ENCODE peak calls at places on chromosomes 1 and 21, in seven cellular contexts. Q is MM.1S; Z is ureter; Y is occipital lobe; N is stimulated activated CD8-positive, alpha-beta memory T cell treated with anti-CD3 and anti-CD28 coated beads, Interleukin-2, amount 100 ng/mL, for 48 hours; V is fibroblast of pulmonary artery; E is upper lobe of right lung. G is an unnamed sample.
A peak's percentile ranks its signal among the peaks of the same experiment; 100 is the strongest.

GRCh38 chr1:158916085-158916484 is 15.3 kb upstream of the PYHIN1 start:
- DNase-seq in Z (no peak), Q (no peak), V (no peak), Y (no peak), E (no peak), N (no peak), G (no peak)

GRCh38 chr1:193707271-193708015 is 521.0 kb upstream of the B3GALT2 start:
- DNase-seq in E (no peak), V (peak; percentile 16), Z (no peak), N (no peak), Y (no peak), Q (no peak), G (no peak)

GRCh38 chr1:24775348-24775747 is 30.1 kb downstream of the CLIC4 start:
- DNase-seq in Z (no peak), Y (no peak), N (no peak), V (no peak), E (no peak), Q (no peak), G (no peak)

GRCh38 chr1:43530483-43531452 is at the start of gene PTPRF:
- DNase-seq in N (no peak), Z (peak; percentile 76), Y (peak; percentile 45), Q (peak; percentile 33), V (peak; percentile 47), E (peak; percentile 86), G (no peak)

GRCh38 chr1:227889047-227889862 is 58.5 kb downstream of the WNT9A start:
- DNase-seq in V (no peak), Z (no peak), Y (no peak), E (peak; percentile 54), N (no peak), Q (no peak), G (peak; percentile 58)

GRCh38 chr1:91406773-91407389 is 2.2 kb upstream of the HFM1 start:
- DNase-seq in Q (no peak), Y (no peak), N (no peak), Z (no peak), E (no peak), V (peak; percentile 28), G (no peak)

GRCh38 chr1:221949996-221950395 is 208.1 kb upstream of the DUSP10 start:
- DNase-seq in V (no peak), Q (no peak), E (no peak), N (no peak), Y (no peak), Z (no peak), G (no peak)

GRCh38 chr21:39613029-39613934 is 542 bp downstream of the B3GALT5 start:
- DNase-seq in E (no peak), Z (no peak), N (no peak), V (no peak), Q (no peak), Y (no peak), G (no peak)

GRCh38 chr1:185926562-185926961 is 192.4 kb downstream of the HMCN1 start:
- DNase-seq in Z (no peak), V (peak; percentile 26), Y (no peak), N (no peak), E (no peak), Q (no peak), G (no peak)

GRCh38 chr1:3242408-3243270 is 173.6 kb downstream of the PRDM16 start:
- DNase-seq in Q (no peak), V (no peak), Y (no peak), Z (no peak), N (no peak), E (no peak), G (no peak)

GRCh38 chr1:204601979-204602653 is 83.4 kb downstream of the LRRN2 start:
- DNase-seq in Q (no peak), E (no peak), N (no peak), Z (no peak), Y (no peak), V (no peak), G (no peak)

GRCh38 chr21:42644223-42645208 is 8.9 kb upstream of the PDE9A start:
- DNase-seq in Q (no peak), V (no peak), N (no peak), Y (no peak), E (no peak), Z (no peak), G (no peak)

GRCh38 chr1:234212764-234213406 is 160.4 kb upstream of the COA6 start:
- DNase-seq in Y (no peak), V (peak; percentile 6), N (no peak), Z (no peak), E (no peak), Q (peak; percentile 39), G (peak; percentile 34)

GRCh38 chr1:115323366-115324004 is 14.6 kb downstream of the NGF start:
- DNase-seq in Q (no peak), V (no peak), Y (no peak), N (no peak), Z (no peak), E (no peak), G (no peak)

GRCh38 chr1:178238722-178239510 is 145.0 kb downstream of the RASAL2 start:
- DNase-seq in V (peak; percentile 97), E (no peak), Z (no peak), Q (no peak), Y (no peak), N (no peak), G (no peak)

GRCh38 chr1:236516929-236517704 is 6.7 kb upstream of the LGALS8 start:
- DNase-seq in N (no peak), Y (no peak), E (no peak), V (peak; percentile 70), Z (no peak), Q (no peak), G (no peak)

GRCh38 chr1:174191255-174191906 is 32.1 kb downstream of the RABGAP1L start:
- DNase-seq in Y (no peak), V (peak; percentile 46), E (no peak), Q (no peak), Z (no peak), N (no peak), G (no peak)

GRCh38 chr1:222910699-222911098 is 95.9 kb downstream of the DISP1 start:
- DNase-seq in N (no peak), Y (no peak), V (peak; percentile 45), Z (no peak), E (no peak), Q (no peak), G (no peak)

GRCh38 chr1:175332515-175332914 is 139.9 kb upstream of the KIAA0040 start:
- DNase-seq in Z (no peak), Y (no peak), N (no peak), E (no peak), V (no peak), Q (no peak), G (no peak)

GRCh38 chr1:20787775-20788488 is 825 bp upstream of the HP1BP3 start:
- DNase-seq in Z (no peak), V (peak; percentile 67), E (no peak), N (no peak), Y (no peak), Q (no peak), G (no peak)